ENCODE peak calls at places on chromosomes 16 and 17, in seven cellular contexts. One of them, this sample, is unnamed.

GRCh38 chr17:61659437-61659836 is 68.4 kb upstream of the NACA2 start:
- DNase-seq in OCI-LY7: no peak
- DNase-seq in hippocampal formation: no peak
- DNase-seq in activated CD4-positive, CD25-positive, alpha-beta regulatory T cell: no peak
- DNase-seq in aorta: no peak
- DNase-seq in tibial artery: no peak
- DNase-seq in stimulated activated CD8-positive, alpha-beta memory T cell treated with anti-CD3 and anti-CD28 coated beads, Interleukin-4, amount 100 ng/mL, for 4 hours: no peak
- DNase-seq in this sample: no peak

GRCh38 chr16:27867122-27868110 is 196.1 kb downstream of the GSG1L start:
- DNase-seq in tibial artery: peak
- DNase-seq in aorta: peak
- DNase-seq in OCI-LY7: peak
- DNase-seq in stimulated activated CD8-positive, alpha-beta memory T cell treated with anti-CD3 and anti-CD28 coated beads, Interleukin-4, amount 100 ng/mL, for 4 hours: no peak
- DNase-seq in activated CD4-positive, CD25-positive, alpha-beta regulatory T cell: peak
- DNase-seq in hippocampal formation: peak
- DNase-seq in this sample: peak

GRCh38 chr16:51763072-51763658 is 612.1 kb upstream of the SALL1 start:
- DNase-seq in tibial artery: no peak
- DNase-seq in OCI-LY7: no peak
- DNase-seq in hippocampal formation: no peak
- DNase-seq in aorta: no peak
- DNase-seq in stimulated activated CD8-positive, alpha-beta memory T cell treated with anti-CD3 and anti-CD28 coated beads, Interleukin-4, amount 100 ng/mL, for 4 hours: no peak
- DNase-seq in activated CD4-positive, CD25-positive, alpha-beta regulatory T cell: no peak
- DNase-seq in this sample: no peak

GRCh38 chr17:74303300-74303699 is 22.7 kb upstream of the KIF19 start:
- DNase-seq in aorta: no peak
- DNase-seq in activated CD4-positive, CD25-positive, alpha-beta regulatory T cell: no peak
- DNase-seq in OCI-LY7: no peak
- DNase-seq in hippocampal formation: no peak
- DNase-seq in tibial artery: no peak
- DNase-seq in stimulated activated CD8-positive, alpha-beta memory T cell treated with anti-CD3 and anti-CD28 coated beads, Interleukin-4, amount 100 ng/mL, for 4 hours: no peak
- DNase-seq in this sample: no peak

GRCh38 chr17:3926860-3927627 is 10.8 kb upstream of the P2RX1 start:
- DNase-seq in tibial artery: no peak
- DNase-seq in activated CD4-positive, CD25-positive, alpha-beta regulatory T cell: no peak
- DNase-seq in hippocampal formation: no peak
- DNase-seq in aorta: no peak
- DNase-seq in stimulated activated CD8-positive, alpha-beta memory T cell treated with anti-CD3 and anti-CD28 coated beads, Interleukin-4, amount 100 ng/mL, for 4 hours: no peak
- DNase-seq in OCI-LY7: no peak
- DNase-seq in this sample: no peak

GRCh38 chr17:17067277-17067676 is 25.0 kb downstream of the MPRIP start:
- DNase-seq in hippocampal formation: no peak
- DNase-seq in stimulated activated CD8-positive, alpha-beta memory T cell treated with anti-CD3 and anti-CD28 coated beads, Interleukin-4, amount 100 ng/mL, for 4 hours: no peak
- DNase-seq in tibial artery: peak
- DNase-seq in aorta: no peak
- DNase-seq in activated CD4-positive, CD25-positive, alpha-beta regulatory T cell: no peak
- DNase-seq in OCI-LY7: no peak
- DNase-seq in this sample: peak

GRCh38 chr17:298791-299450 is 53.7 kb downstream of the RPH3AL start:
- DNase-seq in stimulated activated CD8-positive, alpha-beta memory T cell treated with anti-CD3 and anti-CD28 coated beads, Interleukin-4, amount 100 ng/mL, for 4 hours: no peak
- DNase-seq in hippocampal formation: no peak
- DNase-seq in aorta: peak
- DNase-seq in tibial artery: peak
- DNase-seq in activated CD4-positive, CD25-positive, alpha-beta regulatory T cell: no peak
- DNase-seq in OCI-LY7: no peak
- DNase-seq in this sample: peak

GRCh38 chr16:8948831-8949230 is 14.9 kb downstream of the USP7 start:
- DNase-seq in tibial artery: no peak
- DNase-seq in OCI-LY7: no peak
- DNase-seq in hippocampal formation: no peak
- DNase-seq in aorta: no peak
- DNase-seq in stimulated activated CD8-positive, alpha-beta memory T cell treated with anti-CD3 and anti-CD28 coated beads, Interleukin-4, amount 100 ng/mL, for 4 hours: no peak
- DNase-seq in activated CD4-positive, CD25-positive, alpha-beta regulatory T cell: no peak
- DNase-seq in this sample: no peak

GRCh38 chr16:2467301-2468141 is 3.6 kb upstream of the NTN3 start:
- DNase-seq in activated CD4-positive, CD25-positive, alpha-beta regulatory T cell: no peak
- DNase-seq in tibial artery: peak
- DNase-seq in aorta: peak
- DNase-seq in hippocampal formation: peak
- DNase-seq in stimulated activated CD8-positive, alpha-beta memory T cell treated with anti-CD3 and anti-CD28 coated beads, Interleukin-4, amount 100 ng/mL, for 4 hours: no peak
- DNase-seq in OCI-LY7: peak
- DNase-seq in this sample: peak

GRCh38 chr17:81002409-81003361 is 11.0 kb downstream of the CHMP6 start:
- DNase-seq in OCI-LY7: no peak
- DNase-seq in hippocampal formation: peak
- DNase-seq in stimulated activated CD8-positive, alpha-beta memory T cell treated with anti-CD3 and anti-CD28 coated beads, Interleukin-4, amount 100 ng/mL, for 4 hours: no peak
- DNase-seq in tibial artery: peak
- DNase-seq in aorta: no peak
- DNase-seq in activated CD4-positive, CD25-positive, alpha-beta regulatory T cell: no peak
- DNase-seq in this sample: peak

GRCh38 chr16:83137326-83137770 is 510.6 kb downstream of the CDH13 start:
- DNase-seq in activated CD4-positive, CD25-positive, alpha-beta regulatory T cell: no peak
- DNase-seq in stimulated activated CD8-positive, alpha-beta memory T cell treated with anti-CD3 and anti-CD28 coated beads, Interleukin-4, amount 100 ng/mL, for 4 hours: no peak
- DNase-seq in tibial artery: no peak
- DNase-seq in OCI-LY7: peak
- DNase-seq in hippocampal formation: no peak
- DNase-seq in aorta: no peak
- DNase-seq in this sample: no peak

GRCh38 chr17:80785477-80786178 is 206.0 kb upstream of the CHMP6 start:
- DNase-seq in tibial artery: no peak
- DNase-seq in activated CD4-positive, CD25-positive, alpha-beta regulatory T cell: no peak
- DNase-seq in hippocampal formation: no peak
- DNase-seq in aorta: no peak
- DNase-seq in OCI-LY7: no peak
- DNase-seq in stimulated activated CD8-positive, alpha-beta memory T cell treated with anti-CD3 and anti-CD28 coated beads, Interleukin-4, amount 100 ng/mL, for 4 hours: no peak
- DNase-seq in this sample: no peak

GRCh38 chr17:46811978-46812583 is 6.4 kb downstream of the WNT3 start:
- DNase-seq in stimulated activated CD8-positive, alpha-beta memory T cell treated with anti-CD3 and anti-CD28 coated beads, Interleukin-4, amount 100 ng/mL, for 4 hours: no peak
- DNase-seq in hippocampal formation: no peak
- DNase-seq in activated CD4-positive, CD25-positive, alpha-beta regulatory T cell: no peak
- DNase-seq in tibial artery: no peak
- DNase-seq in OCI-LY7: no peak
- DNase-seq in aorta: no peak
- DNase-seq in this sample: no peak

GRCh38 chr17:58391302-58391984 is 25.9 kb downstream of the RNF43 start:
- DNase-seq in stimulated activated CD8-positive, alpha-beta memory T cell treated with anti-CD3 and anti-CD28 coated beads, Interleukin-4, amount 100 ng/mL, for 4 hours: no peak
- DNase-seq in tibial artery: no peak
- DNase-seq in activated CD4-positive, CD25-positive, alpha-beta regulatory T cell: no peak
- DNase-seq in hippocampal formation: no peak
- DNase-seq in OCI-LY7: no peak
- DNase-seq in aorta: no peak
- DNase-seq in this sample: no peak

GRCh38 chr16:47323241-47323640 is 137.6 kb downstream of the ITFG1 start:
- DNase-seq in activated CD4-positive, CD25-positive, alpha-beta regulatory T cell: no peak
- DNase-seq in aorta: no peak
- DNase-seq in OCI-LY7: no peak
- DNase-seq in tibial artery: no peak
- DNase-seq in hippocampal formation: no peak
- DNase-seq in stimulated activated CD8-positive, alpha-beta memory T cell treated with anti-CD3 and anti-CD28 coated beads, Interleukin-4, amount 100 ng/mL, for 4 hours: no peak
- DNase-seq in this sample: no peak

GRCh38 chr16:48123104-48123788 is 32.5 kb downstream of the ABCC12 start:
- DNase-seq in stimulated activated CD8-positive, alpha-beta memory T cell treated with anti-CD3 and anti-CD28 coated beads, Interleukin-4, amount 100 ng/mL, for 4 hours: no peak
- DNase-seq in aorta: peak
- DNase-seq in OCI-LY7: no peak
- DNase-seq in tibial artery: no peak
- DNase-seq in activated CD4-positive, CD25-positive, alpha-beta regulatory T cell: no peak
- DNase-seq in hippocampal formation: no peak
- DNase-seq in this sample: no peak

GRCh38 chr16:22815863-22816262 is 1.9 kb downstream of the HS3ST2 start:
- DNase-seq in activated CD4-positive, CD25-positive, alpha-beta regulatory T cell: no peak
- DNase-seq in stimulated activated CD8-positive, alpha-beta memory T cell treated with anti-CD3 and anti-CD28 coated beads, Interleukin-4, amount 100 ng/mL, for 4 hours: no peak
- DNase-seq in tibial artery: no peak
- DNase-seq in hippocampal formation: no peak
- DNase-seq in aorta: no peak
- DNase-seq in OCI-LY7: no peak
- DNase-seq in this sample: no peak

GRCh38 chr17:71922439-71922838 is 198.4 kb upstream of the SOX9 start:
- DNase-seq in hippocampal formation: no peak
- DNase-seq in tibial artery: no peak
- DNase-seq in activated CD4-positive, CD25-positive, alpha-beta regulatory T cell: no peak
- DNase-seq in OCI-LY7: no peak
- DNase-seq in aorta: no peak
- DNase-seq in stimulated activated CD8-positive, alpha-beta memory T cell treated with anti-CD3 and anti-CD28 coated beads, Interleukin-4, amount 100 ng/mL, for 4 hours: no peak
- DNase-seq in this sample: no peak

GRCh38 chr17:7025240-7025639 is 2.4 kb downstream of the BCL6B start:
- DNase-seq in tibial artery: no peak
- DNase-seq in activated CD4-positive, CD25-positive, alpha-beta regulatory T cell: no peak
- DNase-seq in stimulated activated CD8-positive, alpha-beta memory T cell treated with anti-CD3 and anti-CD28 coated beads, Interleukin-4, amount 100 ng/mL, for 4 hours: no peak
- DNase-seq in aorta: no peak
- DNase-seq in OCI-LY7: no peak
- DNase-seq in hippocampal formation: no peak
- DNase-seq in this sample: no peak

GRCh38 chr17:76155988-76156661 is 15.1 kb upstream of the FOXJ1 start:
- DNase-seq in OCI-LY7: no peak
- DNase-seq in hippocampal formation: no peak
- DNase-seq in activated CD4-positive, CD25-positive, alpha-beta regulatory T cell: no peak
- DNase-seq in stimulated activated CD8-positive, alpha-beta memory T cell treated with anti-CD3 and anti-CD28 coated beads, Interleukin-4, amount 100 ng/mL, for 4 hours: no peak
- DNase-seq in tibial artery: no peak
- DNase-seq in aorta: no peak
- DNase-seq in this sample: peak

GRCh38 chr16:70523621-70524405 is at the start of gene SF3B3:
- DNase-seq in hippocampal formation: peak
- DNase-seq in activated CD4-positive, CD25-positive, alpha-beta regulatory T cell: peak
- DNase-seq in OCI-LY7: peak
- DNase-seq in stimulated activated CD8-positive, alpha-beta memory T cell treated with anti-CD3 and anti-CD28 coated beads, Interleukin-4, amount 100 ng/mL, for 4 hours: peak
- DNase-seq in aorta: peak
- DNase-seq in tibial artery: peak
- DNase-seq in this sample: peak

GRCh38 chr17:21375162-21375560 is 996 bp upstream of the KCNJ12 start:
- DNase-seq in activated CD4-positive, CD25-positive, alpha-beta regulatory T cell: no peak
- DNase-seq in OCI-LY7: no peak
- DNase-seq in tibial artery: no peak
- DNase-seq in aorta: no peak
- DNase-seq in hippocampal formation: no peak
- DNase-seq in stimulated activated CD8-positive, alpha-beta memory T cell treated with anti-CD3 and anti-CD28 coated beads, Interleukin-4, amount 100 ng/mL, for 4 hours: no peak
- DNase-seq in this sample: no peak

GRCh38 chr16:70610273-70611223 is 35.8 kb upstream of the IL34 start:
- DNase-seq in activated CD4-positive, CD25-positive, alpha-beta regulatory T cell: no peak
- DNase-seq in OCI-LY7: no peak
- DNase-seq in tibial artery: no peak
- DNase-seq in hippocampal formation: no peak
- DNase-seq in aorta: peak
- DNase-seq in stimulated activated CD8-positive, alpha-beta memory T cell treated with anti-CD3 and anti-CD28 coated beads, Interleukin-4, amount 100 ng/mL, for 4 hours: no peak
- DNase-seq in this sample: peak

GRCh38 chr17:56011406-56012131 is 141.7 kb upstream of the ANKFN1 start:
- DNase-seq in stimulated activated CD8-positive, alpha-beta memory T cell treated with anti-CD3 and anti-CD28 coated beads, Interleukin-4, amount 100 ng/mL, for 4 hours: no peak
- DNase-seq in activated CD4-positive, CD25-positive, alpha-beta regulatory T cell: no peak
- DNase-seq in tibial artery: no peak
- DNase-seq in aorta: no peak
- DNase-seq in hippocampal formation: no peak
- DNase-seq in OCI-LY7: no peak
- DNase-seq in this sample: no peak

GRCh38 chr16:84049403-84050060 is 6.9 kb upstream of the SLC38A8 start:
- DNase-seq in tibial artery: no peak
- DNase-seq in hippocampal formation: no peak
- DNase-seq in stimulated activated CD8-positive, alpha-beta memory T cell treated with anti-CD3 and anti-CD28 coated beads, Interleukin-4, amount 100 ng/mL, for 4 hours: no peak
- DNase-seq in OCI-LY7: no peak
- DNase-seq in aorta: no peak
- DNase-seq in activated CD4-positive, CD25-positive, alpha-beta regulatory T cell: no peak
- DNase-seq in this sample: no peak

GRCh38 chr16:56113223-56113622 is 78.1 kb upstream of the GNAO1 start:
- DNase-seq in hippocampal formation: no peak
- DNase-seq in OCI-LY7: no peak
- DNase-seq in stimulated activated CD8-positive, alpha-beta memory T cell treated with anti-CD3 and anti-CD28 coated beads, Interleukin-4, amount 100 ng/mL, for 4 hours: no peak
- DNase-seq in tibial artery: no peak
- DNase-seq in activated CD4-positive, CD25-positive, alpha-beta regulatory T cell: no peak
- DNase-seq in aorta: no peak
- DNase-seq in this sample: no peak

GRCh38 chr16:65446441-65446840 is 324.6 kb upstream of the CDH11 start:
- DNase-seq in activated CD4-positive, CD25-positive, alpha-beta regulatory T cell: no peak
- DNase-seq in OCI-LY7: no peak
- DNase-seq in stimulated activated CD8-positive, alpha-beta memory T cell treated with anti-CD3 and anti-CD28 coated beads, Interleukin-4, amount 100 ng/mL, for 4 hours: no peak
- DNase-seq in hippocampal formation: no peak
- DNase-seq in aorta: no peak
- DNase-seq in tibial artery: no peak
- DNase-seq in this sample: no peak

GRCh38 chr17:13786000-13786598 is 184.4 kb upstream of the HS3ST3A1 start:
- DNase-seq in hippocampal formation: no peak
- DNase-seq in OCI-LY7: no peak
- DNase-seq in stimulated activated CD8-positive, alpha-beta memory T cell treated with anti-CD3 and anti-CD28 coated beads, Interleukin-4, amount 100 ng/mL, for 4 hours: no peak
- DNase-seq in activated CD4-positive, CD25-positive, alpha-beta regulatory T cell: no peak
- DNase-seq in aorta: no peak
- DNase-seq in tibial artery: no peak
- DNase-seq in this sample: no peak

GRCh38 chr16:24846548-24847357 is 990 bp downstream of the SLC5A11 start:
- DNase-seq in activated CD4-positive, CD25-positive, alpha-beta regulatory T cell: no peak
- DNase-seq in stimulated activated CD8-positive, alpha-beta memory T cell treated with anti-CD3 and anti-CD28 coated beads, Interleukin-4, amount 100 ng/mL, for 4 hours: no peak
- DNase-seq in OCI-LY7: no peak
- DNase-seq in hippocampal formation: no peak
- DNase-seq in tibial artery: no peak
- DNase-seq in aorta: no peak
- DNase-seq in this sample: no peak

GRCh38 chr17:38434178-38434665 is 6.0 kb downstream of the ARHGAP23 start:
- DNase-seq in aorta: no peak
- DNase-seq in tibial artery: no peak
- DNase-seq in stimulated activated CD8-positive, alpha-beta memory T cell treated with anti-CD3 and anti-CD28 coated beads, Interleukin-4, amount 100 ng/mL, for 4 hours: no peak
- DNase-seq in activated CD4-positive, CD25-positive, alpha-beta regulatory T cell: no peak
- DNase-seq in OCI-LY7: no peak
- DNase-seq in hippocampal formation: peak
- DNase-seq in this sample: peak

GRCh38 chr17:73532441-73532901 is 111.8 kb downstream of the SDK2 start:
- DNase-seq in activated CD4-positive, CD25-positive, alpha-beta regulatory T cell: no peak
- DNase-seq in tibial artery: no peak
- DNase-seq in hippocampal formation: no peak
- DNase-seq in OCI-LY7: no peak
- DNase-seq in stimulated activated CD8-positive, alpha-beta memory T cell treated with anti-CD3 and anti-CD28 coated beads, Interleukin-4, amount 100 ng/mL, for 4 hours: no peak
- DNase-seq in aorta: no peak
- DNase-seq in this sample: no peak

GRCh38 chr16:25235991-25236390 is 19.2 kb downstream of the AQP8 start:
- DNase-seq in stimulated activated CD8-positive, alpha-beta memory T cell treated with anti-CD3 and anti-CD28 coated beads, Interleukin-4, amount 100 ng/mL, for 4 hours: no peak
- DNase-seq in hippocampal formation: no peak
- DNase-seq in OCI-LY7: no peak
- DNase-seq in tibial artery: no peak
- DNase-seq in aorta: no peak
- DNase-seq in activated CD4-positive, CD25-positive, alpha-beta regulatory T cell: no peak
- DNase-seq in this sample: no peak

GRCh38 chr16:85413713-85414663 is 199.1 kb upstream of the GSE1 start:
- DNase-seq in aorta: peak
- DNase-seq in stimulated activated CD8-positive, alpha-beta memory T cell treated with anti-CD3 and anti-CD28 coated beads, Interleukin-4, amount 100 ng/mL, for 4 hours: no peak
- DNase-seq in tibial artery: no peak
- DNase-seq in activated CD4-positive, CD25-positive, alpha-beta regulatory T cell: no peak
- DNase-seq in OCI-LY7: peak
- DNase-seq in hippocampal formation: no peak
- DNase-seq in this sample: no peak

GRCh38 chr17:14321980-14322776 is 21.3 kb downstream of the HS3ST3B1 start:
- DNase-seq in tibial artery: no peak
- DNase-seq in aorta: no peak
- DNase-seq in OCI-LY7: no peak
- DNase-seq in stimulated activated CD8-positive, alpha-beta memory T cell treated with anti-CD3 and anti-CD28 coated beads, Interleukin-4, amount 100 ng/mL, for 4 hours: no peak
- DNase-seq in hippocampal formation: no peak
- DNase-seq in activated CD4-positive, CD25-positive, alpha-beta regulatory T cell: no peak
- DNase-seq in this sample: no peak

GRCh38 chr16:69150146-69150865 is 17.9 kb downstream of the UTP4 start:
- DNase-seq in aorta: no peak
- DNase-seq in activated CD4-positive, CD25-positive, alpha-beta regulatory T cell: peak
- DNase-seq in OCI-LY7: peak
- DNase-seq in tibial artery: peak
- DNase-seq in stimulated activated CD8-positive, alpha-beta memory T cell treated with anti-CD3 and anti-CD28 coated beads, Interleukin-4, amount 100 ng/mL, for 4 hours: no peak
- DNase-seq in hippocampal formation: peak
- DNase-seq in this sample: no peak